ENCODE peak calls at places on chromosomes 7 and 10, in ten cellular contexts. T is kidney tubule cell, E is body of pancreas, C is fibroblast of lung, Y is astrocyte of the hippocampus, X is sigmoid colon, J is NCI-H774, V is skeletal muscle cell, L is H54, U is fibroblast of villous mesenchyme. K is an unnamed sample.

GRCh38 chr10:112953075-112953501 is 3.0 kb downstream of the TCF7L2 start:
- DNase-seq in T (peak), E (peak), C (no peak), Y (peak), X (peak), J (no peak), V (no peak), L (no peak), U (peak), K (no peak)

GRCh38 chr7:44764665-44765578 is 16.3 kb downstream of the ZMIZ2 start:
- DNase-seq in T (no peak), E (peak), C (no peak), Y (no peak), X (no peak), J (no peak), V (no peak), L (no peak), U (no peak), K (no peak)

GRCh38 chr10:129768437-129769355 is 195.4 kb downstream of the EBF3 start:
- DNase-seq in T (no peak), E (no peak), C (no peak), Y (no peak), X (no peak), J (no peak), V (no peak), L (no peak), U (no peak), K (peak)

GRCh38 chr7:157625973-157626790 is 289.4 kb downstream of the DNAJB6 start:
- DNase-seq in T (no peak), E (no peak), C (no peak), Y (no peak), X (no peak), J (no peak), V (no peak), L (no peak), U (no peak), K (no peak)

GRCh38 chr7:75638607-75639070 is 100.1 kb downstream of the HIP1 start:
- DNase-seq in T (peak), E (peak), C (no peak), Y (peak), X (peak), J (no peak), V (no peak), L (peak), U (peak), K (peak)

GRCh38 chr7:149126662-149127321 is 668 bp upstream of the ZNF425 start:
- DNase-seq in T (peak), E (peak), C (no peak), Y (peak), X (peak), J (no peak), V (no peak), L (peak), U (peak), K (peak)

GRCh38 chr7:114606100-114606499 is 191.5 kb downstream of the FOXP2 start:
- DNase-seq in T (no peak), E (no peak), C (no peak), Y (no peak), X (no peak), J (no peak), V (no peak), L (no peak), U (no peak), K (no peak)

GRCh38 chr10:126013489-126014281 is 117.3 kb downstream of the FANK1 start:
- DNase-seq in T (peak), E (peak), C (peak), Y (peak), X (no peak), J (peak), V (peak), L (peak), U (peak), K (no peak)

GRCh38 chr7:127930341-127931328 is 100.6 kb downstream of the LRRC4 start:
- DNase-seq in T (no peak), E (no peak), C (no peak), Y (no peak), X (no peak), J (no peak), V (no peak), L (no peak), U (no peak), K (no peak)

GRCh38 chr7:954330-955238 is at the start of gene ADAP1:
- DNase-seq in T (peak), E (peak), C (peak), Y (peak), X (peak), J (no peak), V (no peak), L (no peak), U (peak), K (no peak)

GRCh38 chr7:111083423-111083822 is 7.5 kb upstream of the LRRN3 start:
- DNase-seq in T (peak), E (no peak), C (no peak), Y (peak), X (no peak), J (no peak), V (peak), L (no peak), U (no peak), K (no peak)

GRCh38 chr7:150787321-150788281 is 12.6 kb downstream of the TMEM176B start:
- DNase-seq in T (no peak), E (no peak), C (no peak), Y (no peak), X (no peak), J (no peak), V (no peak), L (no peak), U (peak), K (no peak)

GRCh38 chr7:100613447-100614185 is 1.3 kb downstream of the MOSPD3 start:
- DNase-seq in T (no peak), E (no peak), C (no peak), Y (no peak), X (no peak), J (no peak), V (no peak), L (no peak), U (no peak), K (no peak)

GRCh38 chr10:91163709-91164474 is 56.6 kb upstream of the PCGF5 start:
- DNase-seq in T (peak), E (peak), C (peak), Y (peak), X (peak), J (no peak), V (peak), L (peak), U (peak), K (peak)

GRCh38 chr7:151007469-151007898 is 16.7 kb downstream of the NOS3 start:
- DNase-seq in T (no peak), E (peak), C (no peak), Y (no peak), X (no peak), J (no peak), V (no peak), L (no peak), U (no peak), K (no peak)

GRCh38 chr10:17756557-17757208 is 4.7 kb downstream of the TMEM236 start:
- DNase-seq in T (peak), E (peak), C (no peak), Y (no peak), X (no peak), J (no peak), V (peak), L (peak), U (peak), K (no peak)

GRCh38 chr7:101814081-101814995 is 3.1 kb upstream of the CUX1 start:
- DNase-seq in T (peak), E (peak), C (peak), Y (peak), X (peak), J (peak), V (no peak), L (peak), U (peak), K (peak)